ENCODE peak calls at places on chromosomes 2 and 18, in nine cellular contexts. One of them, this sample, is unnamed.

GRCh38 chr2:140604096-140604495 is 1526.7 kb downstream of the LRP1B start:
- DNase-seq in substantia nigra: no peak
- DNase-seq in HCT116: no peak
- DNase-seq in hippocampal formation: no peak
- DNase-seq in posterior cingulate gyrus: no peak
- DNase-seq in NCI-H187 treated with DMSO at 0.1 percent for 48 hours: no peak
- DNase-seq in B cell: no peak
- DNase-seq in BJ: no peak
- DNase-seq in NCI-H82: no peak
- DNase-seq in this sample: no peak

GRCh38 chr18:21167641-21168372 is 56.2 kb upstream of the ROCK1 start:
- DNase-seq in substantia nigra: no peak
- DNase-seq in B cell: no peak
- DNase-seq in NCI-H187 treated with DMSO at 0.1 percent for 48 hours: peak
- DNase-seq in hippocampal formation: no peak
- DNase-seq in NCI-H82: peak
- DNase-seq in HCT116: peak
- DNase-seq in posterior cingulate gyrus: no peak
- DNase-seq in BJ: no peak
- DNase-seq in this sample: no peak

GRCh38 chr2:197838036-197838435 is 33.6 kb downstream of the PLCL1 start:
- DNase-seq in NCI-H82: no peak
- DNase-seq in BJ: no peak
- DNase-seq in B cell: peak
- DNase-seq in substantia nigra: no peak
- DNase-seq in HCT116: no peak
- DNase-seq in NCI-H187 treated with DMSO at 0.1 percent for 48 hours: no peak
- DNase-seq in posterior cingulate gyrus: no peak
- DNase-seq in hippocampal formation: no peak
- DNase-seq in this sample: no peak

GRCh38 chr2:8976419-8976818 is 27.1 kb downstream of the MBOAT2 start:
- DNase-seq in posterior cingulate gyrus: no peak
- DNase-seq in B cell: no peak
- DNase-seq in NCI-H187 treated with DMSO at 0.1 percent for 48 hours: no peak
- DNase-seq in HCT116: no peak
- DNase-seq in substantia nigra: no peak
- DNase-seq in hippocampal formation: no peak
- DNase-seq in BJ: no peak
- DNase-seq in NCI-H82: no peak
- DNase-seq in this sample: no peak

GRCh38 chr2:70140978-70141753 is 49.7 kb downstream of the C2orf42 start:
- DNase-seq in B cell: peak
- DNase-seq in hippocampal formation: peak
- DNase-seq in posterior cingulate gyrus: no peak
- DNase-seq in NCI-H82: peak
- DNase-seq in BJ: no peak
- DNase-seq in HCT116: peak
- DNase-seq in substantia nigra: no peak
- DNase-seq in NCI-H187 treated with DMSO at 0.1 percent for 48 hours: no peak
- DNase-seq in this sample: no peak

GRCh38 chr18:72984290-72984689 is 116.5 kb upstream of the NETO1 start:
- DNase-seq in B cell: no peak
- DNase-seq in substantia nigra: no peak
- DNase-seq in HCT116: no peak
- DNase-seq in posterior cingulate gyrus: no peak
- DNase-seq in hippocampal formation: no peak
- DNase-seq in BJ: no peak
- DNase-seq in NCI-H187 treated with DMSO at 0.1 percent for 48 hours: no peak
- DNase-seq in NCI-H82: no peak
- DNase-seq in this sample: no peak

GRCh38 chr2:160411167-160411566 is 82.4 kb downstream of the RBMS1 start:
- DNase-seq in NCI-H187 treated with DMSO at 0.1 percent for 48 hours: no peak
- DNase-seq in HCT116: no peak
- DNase-seq in substantia nigra: no peak
- DNase-seq in hippocampal formation: no peak
- DNase-seq in B cell: peak
- DNase-seq in NCI-H82: no peak
- DNase-seq in BJ: no peak
- DNase-seq in posterior cingulate gyrus: no peak
- DNase-seq in this sample: no peak

GRCh38 chr2:121777699-121778058 is 22.2 kb downstream of the TSN start:
- DNase-seq in NCI-H82: no peak
- DNase-seq in NCI-H187 treated with DMSO at 0.1 percent for 48 hours: no peak
- DNase-seq in substantia nigra: no peak
- DNase-seq in B cell: no peak
- DNase-seq in HCT116: no peak
- DNase-seq in BJ: no peak
- DNase-seq in hippocampal formation: no peak
- DNase-seq in posterior cingulate gyrus: no peak
- DNase-seq in this sample: no peak